ENCODE peak calls at places on chromosomes 7 and 10, in four cellular contexts. One of them, this sample, is unnamed.

GRCh38 chr10:43727935-43728334 is 79.3 kb upstream of the ZNF32 start:
- DNase-seq in K562: no peak
- DNase-seq in H1: no peak
- DNase-seq in GM12878: no peak
- DNase-seq in this sample: no peak

GRCh38 chr7:106064329-106064728 is 47.8 kb downstream of the SYPL1 start:
- DNase-seq in H1: no peak
- DNase-seq in K562: no peak
- DNase-seq in GM12878: no peak
- DNase-seq in this sample: no peak

GRCh38 chr7:26147030-26147429 is 5.0 kb upstream of the NFE2L3 start:
- DNase-seq in H1: no peak
- DNase-seq in GM12878: no peak
- DNase-seq in K562: no peak
- DNase-seq in this sample: no peak

GRCh38 chr7:73894851-73895441 is 34.0 kb downstream of the TMEM270 start:
- DNase-seq in H1: no peak
- DNase-seq in K562: peak; percentile 39
- DNase-seq in GM12878: no peak
- DNase-seq in this sample: no peak

GRCh38 chr10:117431160-117431559 is 55.9 kb upstream of the PDZD8 start:
- DNase-seq in K562: no peak
- DNase-seq in H1: no peak
- DNase-seq in GM12878: no peak
- DNase-seq in this sample: no peak

GRCh38 chr10:14838582-14839304 is 637 bp downstream of the HSPA14 start:
- DNase-seq in K562: peak; percentile 74
- DNase-seq in H1: peak; percentile 74
- DNase-seq in GM12878: no peak
- DNase-seq in this sample: peak; percentile 18

GRCh38 chr10:63707254-63707910 is 186.2 kb downstream of the REEP3 start:
- DNase-seq in H1: no peak
- DNase-seq in K562: peak; percentile 48
- DNase-seq in GM12878: peak; percentile 48
- DNase-seq in this sample: peak; percentile 12

GRCh38 chr7:106730021-106730420 is 69.1 kb upstream of the CCDC71L start:
- DNase-seq in K562: no peak
- DNase-seq in H1: no peak
- DNase-seq in GM12878: no peak
- DNase-seq in this sample: no peak

GRCh38 chr7:26620352-26620751 is 244.0 kb downstream of the SKAP2 start:
- DNase-seq in H1: peak; percentile 74
- DNase-seq in K562: peak; percentile 79
- DNase-seq in GM12878: no peak
- DNase-seq in this sample: peak; percentile 46

GRCh38 chr7:49791089-49791741 is 17.8 kb downstream of the VWC2 start:
- DNase-seq in K562: no peak
- DNase-seq in H1: no peak
- DNase-seq in GM12878: no peak
- DNase-seq in this sample: peak; percentile 28

GRCh38 chr7:134782121-134782623 is 2.7 kb downstream of the CALD1 start:
- DNase-seq in K562: no peak
- DNase-seq in H1: no peak
- DNase-seq in GM12878: peak; percentile 8
- DNase-seq in this sample: no peak

GRCh38 chr7:134691820-134692705 is 45.4 kb downstream of the BPGM start:
- DNase-seq in GM12878: no peak
- DNase-seq in K562: no peak
- DNase-seq in H1: no peak
- DNase-seq in this sample: no peak

GRCh38 chr10:92913973-92914372 is 65.7 kb downstream of the EXOC6 start:
- DNase-seq in GM12878: no peak
- DNase-seq in H1: no peak
- DNase-seq in K562: no peak
- DNase-seq in this sample: no peak

GRCh38 chr10:87643920-87644319 is 15.8 kb upstream of the PAPSS2 start:
- DNase-seq in H1: no peak
- DNase-seq in K562: no peak
- DNase-seq in GM12878: no peak
- DNase-seq in this sample: no peak

GRCh38 chr7:80666376-80666775 is 27.9 kb downstream of the CD36 start:
- DNase-seq in GM12878: no peak
- DNase-seq in K562: no peak
- DNase-seq in H1: no peak
- DNase-seq in this sample: no peak

GRCh38 chr10:119616879-119617580 is 20.3 kb upstream of the TIAL1 start:
- DNase-seq in K562: peak; percentile 49
- DNase-seq in H1: peak; percentile 64
- DNase-seq in GM12878: no peak
- DNase-seq in this sample: peak; percentile 50

GRCh38 chr10:34727595-34728033 is 87.5 kb downstream of the PARD3 start:
- DNase-seq in K562: no peak
- DNase-seq in H1: no peak
- DNase-seq in GM12878: no peak
- DNase-seq in this sample: peak; percentile 75

GRCh38 chr7:150902078-150903033 is 50.0 kb downstream of the AOC1 start:
- DNase-seq in H1: no peak
- DNase-seq in K562: peak; percentile 76
- DNase-seq in GM12878: no peak
- DNase-seq in this sample: no peak

GRCh38 chr7:100567045-100567730 is 6.5 kb downstream of the SAP25 start:
- DNase-seq in K562: no peak
- DNase-seq in GM12878: no peak
- DNase-seq in H1: no peak
- DNase-seq in this sample: no peak

GRCh38 chr10:57898231-57898630 is 369.5 kb downstream of the IPMK start:
- DNase-seq in GM12878: no peak
- DNase-seq in K562: no peak
- DNase-seq in H1: no peak
- DNase-seq in this sample: no peak

GRCh38 chr7:151808296-151809155 is 68.4 kb downstream of the PRKAG2 start:
- DNase-seq in H1: no peak
- DNase-seq in GM12878: no peak
- DNase-seq in K562: no peak
- DNase-seq in this sample: peak; percentile 66

GRCh38 chr7:33091111-33091531 is 18.1 kb downstream of the RP9 start:
- DNase-seq in K562: no peak
- DNase-seq in GM12878: no peak
- DNase-seq in H1: no peak
- DNase-seq in this sample: no peak

GRCh38 chr7:47232751-47233412 is 349.0 kb downstream of the TNS3 start:
- DNase-seq in GM12878: no peak
- DNase-seq in H1: no peak
- DNase-seq in K562: no peak
- DNase-seq in this sample: no peak

GRCh38 chr10:670990-671389 is 18.5 kb downstream of the DIP2C start:
- DNase-seq in H1: peak; percentile 33
- DNase-seq in K562: no peak
- DNase-seq in GM12878: no peak
- DNase-seq in this sample: no peak

GRCh38 chr7:134547738-134548054 is 1.2 kb upstream of the AKR1B15 start:
- DNase-seq in H1: no peak
- DNase-seq in K562: peak; percentile 77
- DNase-seq in GM12878: peak; percentile 39
- DNase-seq in this sample: no peak

DNA sequence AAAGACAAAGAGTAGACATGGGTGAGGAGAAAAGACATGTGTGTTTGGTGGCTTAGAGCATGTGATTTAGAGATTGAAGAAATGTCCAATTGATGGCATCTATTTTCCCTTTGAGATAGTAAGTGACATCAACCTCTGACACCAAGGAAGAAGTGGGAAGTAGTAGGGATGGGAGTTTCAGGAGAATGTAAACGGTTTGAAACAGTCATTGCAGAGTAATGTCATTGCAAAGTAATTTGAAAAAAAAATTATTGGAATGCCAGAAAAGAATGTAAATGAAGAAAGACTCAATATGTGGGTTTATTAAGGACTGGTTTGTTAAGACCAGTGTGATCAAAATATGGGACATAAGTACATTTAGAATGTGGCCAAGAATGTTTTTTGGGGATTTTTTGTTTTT is 26.6 kb downstream of the GNG11 start:
- DNase-seq in GM12878: no peak
- DNase-seq in H1: no peak
- DNase-seq in K562: no peak
- DNase-seq in this sample: no peak
- TF ChIP-seq HDAC6 in GM12878: no peak
- TF ChIP-seq HDAC6 in H1: no peak
- TF ChIP-seq HDAC6 in K562: no peak
- TF ChIP-seq HDAC6 in this sample: no peak

DNA sequence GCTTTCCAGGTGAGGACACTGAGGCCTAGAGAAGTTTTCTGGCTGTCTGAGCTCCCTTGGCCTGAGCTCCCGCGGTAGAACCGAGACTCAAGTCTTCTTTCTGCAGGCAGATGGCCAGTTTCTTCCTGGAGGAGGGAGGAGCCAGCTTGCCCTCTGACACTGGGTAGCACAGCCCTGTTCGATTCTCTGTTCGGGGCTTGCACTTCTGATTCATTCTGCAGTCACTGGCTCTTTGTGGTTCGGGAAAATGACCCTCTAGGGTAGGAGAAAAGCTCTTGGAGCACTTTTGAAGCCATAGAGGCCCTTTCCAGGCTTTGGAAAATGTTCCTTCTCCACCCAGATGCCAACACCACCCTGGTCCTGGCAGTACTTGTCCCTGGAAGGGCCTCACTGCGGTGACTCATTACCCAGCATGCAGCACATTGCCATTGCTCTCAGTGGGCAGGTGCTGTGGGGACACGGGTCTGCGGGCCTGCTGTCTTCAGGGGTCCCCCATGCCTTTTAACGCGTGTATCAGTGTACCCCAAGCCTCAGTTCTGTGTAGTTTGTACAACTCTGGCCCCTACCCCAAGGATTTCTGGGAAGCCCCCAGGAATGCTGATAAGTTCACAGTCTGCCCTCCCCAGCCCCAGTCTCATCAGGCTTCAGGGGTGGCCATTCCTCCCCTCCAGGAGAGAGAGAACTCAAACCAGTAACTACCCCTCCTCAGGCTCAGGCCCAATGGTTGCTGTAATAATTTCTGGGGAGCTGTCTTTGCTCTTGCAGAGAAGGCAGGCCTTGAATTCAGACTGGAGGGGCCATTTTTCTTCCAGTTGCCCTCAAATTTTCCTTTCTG is 11.9 kb downstream of the CHST3 start:
- DNase-seq in GM12878: no peak
- DNase-seq in K562: no peak
- DNase-seq in H1: no peak
- DNase-seq in this sample: no peak
- TF ChIP-seq HDAC6 in GM12878: no peak
- TF ChIP-seq HDAC6 in K562: no peak
- TF ChIP-seq HDAC6 in H1: no peak
- TF ChIP-seq HDAC6 in this sample: no peak

GRCh38 chr10:2948127-2948854 is 119.1 kb upstream of the PFKP start:
- DNase-seq in H1: no peak
- DNase-seq in K562: no peak
- DNase-seq in GM12878: peak; percentile 63
- DNase-seq in this sample: no peak
- TF ChIP-seq HDAC6 in H1: no peak
- TF ChIP-seq HDAC6 in K562: no peak
- TF ChIP-seq HDAC6 in GM12878: no peak
- TF ChIP-seq HDAC6 in this sample: no peak

DNA sequence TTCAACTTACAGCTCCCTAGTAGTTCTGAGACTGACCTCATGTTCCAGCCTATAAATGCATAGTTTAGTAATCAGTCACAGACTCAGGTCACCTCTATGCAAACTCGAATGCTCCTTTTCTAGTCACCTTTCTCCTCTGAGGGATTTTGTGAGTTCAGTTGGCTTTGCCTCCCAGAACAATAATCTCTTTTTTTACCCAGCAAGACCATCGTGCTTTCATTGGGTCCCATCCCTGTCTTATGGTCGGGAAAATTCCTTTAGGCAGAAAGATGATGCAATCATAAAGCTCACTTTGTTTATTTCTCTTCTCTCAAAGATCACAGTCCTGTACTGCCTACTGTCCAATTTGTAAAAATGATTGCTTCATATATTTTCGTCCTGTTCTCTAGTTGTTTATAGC is 38.4 kb downstream of the TWIST1 start:
- DNase-seq in H1: no peak
- DNase-seq in K562: no peak
- DNase-seq in GM12878: no peak
- DNase-seq in this sample: no peak
- TF ChIP-seq HDAC6 in H1: no peak
- TF ChIP-seq HDAC6 in K562: no peak
- TF ChIP-seq HDAC6 in GM12878: no peak
- TF ChIP-seq HDAC6 in this sample: no peak

This sample was measured in HepG2.